ENCODE peak calls at places on chromosome 22, in seven cellular contexts. F is psoas muscle, B is PC-3, W is ovary, L is right lobe of liver, J is PC-9, E is stomach. I is an unnamed sample.

GRCh38 chr22:46090051-46090591 is 60.2 kb upstream of the PPARA start:
- DNase-seq in F (peak; percentile 90), B (no peak), W (peak; percentile 78), L (peak; percentile 70), J (no peak), E (peak; percentile 85), I (peak; percentile 34)

GRCh38 chr22:37741312-37741795 is 44.5 kb downstream of the TRIOBP start:
- DNase-seq in F (peak; percentile 89), B (peak; percentile 39), W (peak; percentile 95), L (peak; percentile 77), J (no peak), E (peak; percentile 76), I (no peak)

GRCh38 chr22:25437414-25438160 is 126.9 kb upstream of the GRK3 start:
- DNase-seq in F (no peak), B (no peak), W (no peak), L (no peak), J (no peak), E (no peak), I (no peak)

GRCh38 chr22:38203855-38204497 is 2.2 kb downstream of the MAFF start:
- DNase-seq in F (no peak), B (peak; percentile 40), W (no peak), L (no peak), J (no peak), E (no peak), I (no peak)

GRCh38 chr22:19912236-19912999 is 29.2 kb upstream of the COMT start:
- DNase-seq in F (no peak), B (no peak), W (no peak), L (no peak), J (no peak), E (peak; percentile 90), I (peak; percentile 61)

GRCh38 chr22:22941831-22942510 is 54.4 kb downstream of the IGLL5 start:
- DNase-seq in F (no peak), B (no peak), W (peak; percentile 17), L (no peak), J (no peak), E (peak; percentile 19), I (peak; percentile 55)

GRCh38 chr22:29607426-29607825 is 4.0 kb downstream of the NF2 start:
- DNase-seq in F (no peak), B (no peak), W (no peak), L (no peak), J (no peak), E (no peak), I (no peak)

GRCh38 chr22:33073989-33074391 is 15.8 kb upstream of the SYN3 start:
- DNase-seq in F (no peak), B (peak; percentile 26), W (no peak), L (no peak), J (peak; percentile 37), E (no peak), I (no peak)

GRCh38 chr22:26762503-26763170 is 105.2 kb downstream of the MIAT start:
- DNase-seq in F (no peak), B (no peak), W (no peak), L (no peak), J (no peak), E (no peak), I (no peak)

GRCh38 chr22:21587803-21588611 is 20.5 kb downstream of the UBE2L3 start:
- DNase-seq in F (no peak), B (no peak), W (no peak), L (no peak), J (no peak), E (no peak), I (no peak)

GRCh38 chr22:42389137-42389536 is 43.1 kb downstream of the NFAM1 start:
- DNase-seq in F (no peak), B (no peak), W (no peak), L (no peak), J (no peak), E (no peak), I (no peak)

GRCh38 chr22:35467788-35468187 is 67.8 kb downstream of the MCM5 start:
- DNase-seq in F (peak; percentile 87), B (no peak), W (peak; percentile 83), L (peak; percentile 39), J (no peak), E (peak; percentile 85), I (peak; percentile 63)

GRCh38 chr22:41925783-41926460 is 684 bp downstream of the TNFRSF13C start:
- DNase-seq in F (peak; percentile 90), B (peak; percentile 62), W (no peak), L (peak; percentile 73), J (no peak), E (peak; percentile 87), I (peak; percentile 90)

GRCh38 chr22:41603873-41604332 is 14.3 kb upstream of the PMM1 start:
- DNase-seq in F (no peak), B (no peak), W (no peak), L (no peak), J (no peak), E (no peak), I (no peak)

GRCh38 chr22:49685116-49685515 is 142.6 kb downstream of the BRD1 start:
- DNase-seq in F (no peak), B (no peak), W (no peak), L (no peak), J (no peak), E (no peak), I (no peak)

GRCh38 chr22:42562684-42563083 is 8.9 kb downstream of the SERHL2 start:
- DNase-seq in F (no peak), B (no peak), W (peak; percentile 64), L (no peak), J (no peak), E (no peak), I (no peak)

GRCh38 chr22:49094858-49095257 is 732.8 kb downstream of the BRD1 start:
- DNase-seq in F (peak; percentile 38), B (no peak), W (no peak), L (no peak), J (no peak), E (no peak), I (no peak)

GRCh38 chr22:42330953-42331525 is 60.6 kb upstream of the TCF20 start:
- DNase-seq in F (no peak), B (no peak), W (no peak), L (no peak), J (no peak), E (no peak), I (no peak)

GRCh38 chr22:19291580-19292261 is at the start of gene CLTCL1:
- DNase-seq in F (peak; percentile 94), B (peak; percentile 48), W (peak; percentile 89), L (peak; percentile 91), J (no peak), E (peak; percentile 84), I (peak; percentile 87)

GRCh38 chr22:47168900-47169800 is 406.7 kb downstream of the TBC1D22A start:
- DNase-seq in F (peak; percentile 31), B (peak; percentile 23), W (peak; percentile 33), L (peak; percentile 16), J (no peak), E (peak; percentile 25), I (peak; percentile 28)

GRCh38 chr22:20972014-20972797 is 5.2 kb downstream of the AIFM3 start:
- DNase-seq in F (no peak), B (peak; percentile 42), W (no peak), L (no peak), J (peak; percentile 64), E (no peak), I (peak; percentile 15)

GRCh38 chr22:26367402-26368245 is 61.4 kb upstream of the ASPHD2 start:
- DNase-seq in F (no peak), B (peak; percentile 68), W (no peak), L (no peak), J (peak; percentile 40), E (peak; percentile 41), I (no peak)

GRCh38 chr22:22922954-22923319 is 35.3 kb downstream of the IGLL5 start:
- DNase-seq in F (no peak), B (no peak), W (no peak), L (no peak), J (no peak), E (no peak), I (no peak)

GRCh38 chr22:46417268-46417580 is 81.7 kb downstream of the TRMU start:
- DNase-seq in F (no peak), B (no peak), W (no peak), L (no peak), J (no peak), E (no peak), I (no peak)

GRCh38 chr22:26751217-26751616 is 93.8 kb downstream of the MIAT start:
- DNase-seq in F (no peak), B (no peak), W (no peak), L (no peak), J (no peak), E (no peak), I (no peak)

GRCh38 chr22:26172389-26172990 is 3.2 kb downstream of the SEZ6L start:
- DNase-seq in F (peak; percentile 58), B (peak; percentile 29), W (no peak), L (peak; percentile 35), J (no peak), E (no peak), I (no peak)

GRCh38 chr22:49968313-49968830 is 7.8 kb downstream of the PIM3 start:
- DNase-seq in F (peak; percentile 60), B (no peak), W (peak; percentile 43), L (peak; percentile 36), J (no peak), E (peak; percentile 34), I (peak; percentile 75)

GRCh38 chr22:27154717-27155116 is 497.3 kb downstream of the MIAT start:
- DNase-seq in F (no peak), B (no peak), W (peak; percentile 73), L (peak; percentile 29), J (no peak), E (no peak), I (no peak)

GRCh38 chr22:33897621-33897910 is 22.7 kb downstream of the LARGE1 start:
- DNase-seq in F (no peak), B (no peak), W (no peak), L (no peak), J (no peak), E (no peak), I (no peak)

DNA sequence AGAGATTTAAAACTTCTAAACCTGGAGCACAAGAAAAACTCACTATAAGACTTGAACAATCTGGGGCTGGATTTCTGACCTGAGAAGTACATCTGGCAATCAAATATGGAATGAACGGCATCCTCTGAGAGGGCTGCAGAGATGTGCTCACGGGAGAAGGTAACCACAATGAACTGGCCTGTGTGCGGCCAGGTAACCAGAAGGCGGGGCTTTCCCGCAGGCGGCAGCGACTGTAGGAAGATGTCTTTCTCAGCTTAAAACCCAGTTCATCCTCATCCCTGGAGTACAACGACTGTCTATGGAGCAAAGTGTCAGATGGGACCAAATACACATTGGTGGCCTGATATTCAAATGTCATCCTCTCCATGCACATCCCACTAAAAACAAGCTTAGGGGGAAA is 24.5 kb downstream of the MICAL3 start:
- DNase-seq in F (no peak), B (peak; percentile 25), W (no peak), L (no peak), J (no peak), E (no peak), I (no peak)
- H3K4me3 ChIP-seq in F (peak overlapping the region; percentile 94), B (peak overlapping the region; percentile 85), W (peak overlapping the region; percentile 68), L (peak overlapping the region; percentile 79), J (peak overlapping the region; percentile 68), E (peak overlapping the region; percentile 77), I (no peak overlapping the region)

GRCh38 chr22:39343259-39344045 is 6.3 kb upstream of the SYNGR1 start:
- DNase-seq in F (peak; percentile 70), B (peak; percentile 62), W (peak; percentile 76), L (peak; percentile 64), J (peak; percentile 72), E (peak; percentile 75), I (no peak)
- H3K36me3 ChIP-seq in F (no peaks in the 10 kb centered on the region), B (no peaks in the 10 kb centered on the region), W (no peaks in the 10 kb centered on the region), L (no peaks in the 10 kb centered on the region), J (no peaks in the 10 kb centered on the region), E (no peaks in the 10 kb centered on the region), I (no peaks in the 10 kb centered on the region)

GRCh38 chr22:31951201-31952093 is 7.1 kb downstream of the YWHAH start:
- DNase-seq in F (no peak), B (peak; percentile 25), W (no peak), L (no peak), J (no peak), E (no peak), I (no peak)
- H3K27ac ChIP-seq in F (peak overlapping the region; percentile 75), B (peak overlapping the region; percentile 67), W (no peak overlapping the region), L (no peak overlapping the region), J (peak overlapping the region; percentile 33), E (peak overlapping the region; percentile 59), I (peak overlapping the region; percentile 73)

GRCh38 chr22:24156915-24157782 is 24.1 kb upstream of the SUSD2 start:
- DNase-seq in F (peak; percentile 88), B (peak; percentile 74), W (peak; percentile 84), L (peak; percentile 90), J (peak; percentile 72), E (peak; percentile 87), I (peak; percentile 96)
- H3K4me3 ChIP-seq in F (peak overlapping the region; percentile 84), B (peak overlapping the region; percentile 71), W (peak overlapping the region; percentile 75), L (peak overlapping the region; percentile 64), J (peak overlapping the region; percentile 76), E (peak overlapping the region; percentile 82), I (peak overlapping the region; percentile 72)

I was measured in left lung.